ENCODE peak calls at places on chromosome 22, in four cellular contexts. One of them, this sample, is unnamed.

GRCh38 chr22:43402128-43402527 is 9.7 kb upstream of the MPPED1 start:
- DNase-seq in K562: no peak
- DNase-seq in HepG2: no peak
- DNase-seq in H1: no peak
- DNase-seq in this sample: no peak

GRCh38 chr22:45284705-45285305 is at the start of gene UPK3A:
- DNase-seq in K562: no peak
- DNase-seq in HepG2: no peak
- DNase-seq in H1: no peak
- DNase-seq in this sample: peak

GRCh38 chr22:35912668-35913067 is 116.0 kb downstream of the RBFOX2 start:
- DNase-seq in K562: no peak
- DNase-seq in HepG2: no peak
- DNase-seq in H1: no peak
- DNase-seq in this sample: no peak

GRCh38 chr22:27790396-27791216 is 10.9 kb downstream of the MN1 start:
- DNase-seq in K562: no peak
- DNase-seq in HepG2: no peak
- DNase-seq in H1: no peak
- DNase-seq in this sample: no peak

GRCh38 chr22:43173566-43173965 is 13.4 kb downstream of the TTLL12 start:
- DNase-seq in K562: no peak
- DNase-seq in HepG2: no peak
- DNase-seq in H1: no peak
- DNase-seq in this sample: no peak

GRCh38 chr22:29733362-29734322 is 13.8 kb downstream of the CABP7 start:
- DNase-seq in K562: peak
- DNase-seq in HepG2: no peak
- DNase-seq in H1: no peak
- DNase-seq in this sample: no peak

GRCh38 chr22:19139001-19139356 is 5.5 kb downstream of the ESS2 start:
- DNase-seq in K562: no peak
- DNase-seq in HepG2: no peak
- DNase-seq in H1: no peak
- DNase-seq in this sample: no peak

GRCh38 chr22:29330291-29330690 is 14.8 kb upstream of the RASL10A start:
- DNase-seq in K562: no peak
- DNase-seq in HepG2: no peak
- DNase-seq in H1: no peak
- DNase-seq in this sample: no peak

GRCh38 chr22:31241200-31241599 is 29.1 kb downstream of the LIMK2 start:
- DNase-seq in K562: peak
- DNase-seq in HepG2: peak
- DNase-seq in H1: no peak
- DNase-seq in this sample: no peak

GRCh38 chr22:46462726-46463371 is 74.6 kb downstream of the CELSR1 start:
- DNase-seq in K562: peak
- DNase-seq in HepG2: no peak
- DNase-seq in H1: no peak
- DNase-seq in this sample: peak

GRCh38 chr22:35918466-35918865 is 110.2 kb downstream of the RBFOX2 start:
- DNase-seq in K562: no peak
- DNase-seq in HepG2: no peak
- DNase-seq in H1: no peak
- DNase-seq in this sample: no peak

GRCh38 chr22:50606126-50606525 is 5.5 kb downstream of the MAPK8IP2 start:
- DNase-seq in K562: no peak
- DNase-seq in HepG2: no peak
- DNase-seq in H1: no peak
- DNase-seq in this sample: no peak

GRCh38 chr22:45290410-45290936 is 5.7 kb downstream of the UPK3A start:
- DNase-seq in K562: no peak
- DNase-seq in HepG2: no peak
- DNase-seq in H1: no peak
- DNase-seq in this sample: peak

GRCh38 chr22:43396934-43397457 is 14.8 kb upstream of the MPPED1 start:
- DNase-seq in K562: no peak
- DNase-seq in HepG2: peak
- DNase-seq in H1: no peak
- DNase-seq in this sample: no peak

GRCh38 chr22:43222281-43222680 is 35.3 kb upstream of the TTLL12 start:
- DNase-seq in K562: peak
- DNase-seq in HepG2: no peak
- DNase-seq in H1: no peak
- DNase-seq in this sample: no peak

GRCh38 chr22:27216444-27216843 is 559.1 kb downstream of the MIAT start:
- DNase-seq in K562: no peak
- DNase-seq in HepG2: no peak
- DNase-seq in H1: no peak
- DNase-seq in this sample: no peak

GRCh38 chr22:30868663-30869385 is 99.8 kb downstream of the MORC2 start:
- DNase-seq in K562: no peak
- DNase-seq in HepG2: no peak
- DNase-seq in H1: no peak
- DNase-seq in this sample: no peak

GRCh38 chr22:31625661-31626426 is 36.2 kb downstream of the PISD start:
- DNase-seq in K562: peak
- DNase-seq in HepG2: no peak
- DNase-seq in H1: no peak
- DNase-seq in this sample: no peak

GRCh38 chr22:33210129-33210784 is 152.1 kb upstream of the SYN3 start:
- DNase-seq in K562: peak
- DNase-seq in HepG2: peak
- DNase-seq in H1: no peak
- DNase-seq in this sample: no peak

GRCh38 chr22:32059426-32059825 is 16.4 kb downstream of the SLC5A1 start:
- DNase-seq in K562: no peak
- DNase-seq in HepG2: no peak
- DNase-seq in H1: no peak
- DNase-seq in this sample: no peak

GRCh38 chr22:41022470-41023298 is 69.7 kb upstream of the EP300 start:
- DNase-seq in K562: peak
- DNase-seq in HepG2: peak
- DNase-seq in H1: peak
- DNase-seq in this sample: peak

GRCh38 chr22:41021655-41022454 is 70.5 kb upstream of the EP300 start:
- DNase-seq in K562: peak
- DNase-seq in HepG2: peak
- DNase-seq in H1: no peak
- DNase-seq in this sample: peak

GRCh38 chr22:41023299-41023623 is 69.1 kb upstream of the EP300 start:
- DNase-seq in K562: no peak
- DNase-seq in HepG2: no peak
- DNase-seq in H1: no peak
- DNase-seq in this sample: no peak

DNA sequence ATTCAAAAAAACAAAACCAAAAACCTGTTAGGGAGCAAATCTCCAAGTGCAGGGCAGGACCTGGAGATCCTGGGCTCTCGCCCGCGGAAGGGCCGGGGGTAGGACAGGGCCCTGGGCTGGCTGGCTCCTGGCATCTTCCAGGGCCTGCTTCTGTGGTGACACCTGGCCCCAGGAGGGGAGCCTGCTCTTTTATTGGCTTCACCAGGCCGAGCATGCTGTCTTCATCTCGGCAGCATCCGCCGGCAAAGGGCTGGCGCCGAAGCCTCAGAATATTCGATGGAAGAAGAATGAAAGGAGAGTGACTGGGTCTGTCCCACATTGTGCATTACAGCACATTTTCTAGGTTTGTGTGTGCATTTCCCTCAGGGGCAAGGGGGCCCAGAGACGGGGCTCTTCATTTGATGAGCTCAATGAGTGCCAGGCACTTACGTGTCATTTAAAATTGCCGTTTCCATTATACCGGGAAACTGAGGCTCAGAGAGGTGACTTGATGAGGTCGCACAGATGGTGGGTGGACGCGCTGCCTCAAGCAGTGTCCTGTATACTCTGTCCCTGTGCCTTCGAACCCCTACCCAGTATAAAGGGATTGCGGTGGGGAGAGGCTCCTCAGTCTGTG is 70.0 kb downstream of the RBX1 start:
- DNase-seq in K562: no peak
- DNase-seq in HepG2: no peak
- DNase-seq in H1: no peak
- DNase-seq in this sample: no peak
- TF ChIP-seq FOSL1 in K562: no peak
- TF ChIP-seq FOSL1 in HepG2: no peak
- TF ChIP-seq FOSL1 in H1: no peak
- TF ChIP-seq FOSL1 in this sample: no peak

DNA sequence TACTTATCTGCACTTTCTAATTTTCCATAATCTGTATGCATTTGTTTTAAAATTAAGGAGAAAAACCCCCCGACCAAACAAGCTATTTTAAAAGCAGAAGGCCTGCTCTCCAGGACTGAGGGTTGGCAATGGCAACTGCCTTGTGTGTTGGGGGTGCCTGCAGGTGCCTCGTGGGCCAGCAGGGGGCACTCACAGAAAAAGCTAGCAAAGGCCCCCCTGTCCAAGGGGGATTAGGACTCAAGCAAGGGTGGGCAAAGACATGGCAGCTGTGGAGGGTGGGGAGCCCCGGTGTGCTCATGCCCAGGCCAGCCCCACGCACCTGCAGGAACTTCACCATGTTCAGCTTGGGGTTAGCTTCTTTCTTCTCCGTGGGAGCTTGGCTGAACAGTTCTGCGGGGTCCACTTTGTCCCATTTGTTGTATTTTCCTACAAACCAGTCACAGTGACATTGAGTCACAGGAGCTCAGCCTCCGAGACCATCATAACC is 10.3 kb downstream of the TOP3B start:
- DNase-seq in K562: peak
- DNase-seq in HepG2: peak
- DNase-seq in H1: no peak
- DNase-seq in this sample: no peak
- TF ChIP-seq FOSL1 in K562: no peak
- TF ChIP-seq FOSL1 in HepG2: no peak
- TF ChIP-seq FOSL1 in H1: no peak
- TF ChIP-seq FOSL1 in this sample: no peak

GRCh38 chr22:20316844-20317401 is 2.9 kb downstream of the DGCR6L start:
- DNase-seq in K562: no peak
- DNase-seq in HepG2: no peak
- DNase-seq in H1: no peak
- DNase-seq in this sample: no peak
- TF ChIP-seq FOSL1 in K562: no peak
- TF ChIP-seq FOSL1 in HepG2: no peak
- TF ChIP-seq FOSL1 in H1: no peak
- TF ChIP-seq FOSL1 in this sample: no peak

GRCh38 chr22:22681221-22681739 is 36.9 kb downstream of the GGTLC2 start:
- DNase-seq in K562: peak
- DNase-seq in HepG2: no peak
- DNase-seq in H1: no peak
- DNase-seq in this sample: no peak
- TF ChIP-seq FOSL1 in K562: no peak
- TF ChIP-seq FOSL1 in HepG2: no peak
- TF ChIP-seq FOSL1 in H1: no peak
- TF ChIP-seq FOSL1 in this sample: no peak

GRCh38 chr22:38454011-38454360 is 1.0 kb downstream of the KCNJ4 start:
- DNase-seq in K562: no peak
- DNase-seq in HepG2: no peak
- DNase-seq in H1: no peak
- DNase-seq in this sample: no peak

GRCh38 chr22:38451864-38452263 is 3.1 kb downstream of the KCNJ4 start:
- DNase-seq in K562: no peak
- DNase-seq in HepG2: no peak
- DNase-seq in H1: no peak
- DNase-seq in this sample: no peak

GRCh38 chr22:38453065-38453672 is 1.8 kb downstream of the KCNJ4 start:
- DNase-seq in K562: no peak
- DNase-seq in HepG2: no peak
- DNase-seq in H1: no peak
- DNase-seq in this sample: no peak

GRCh38 chr22:38451404-38451803 is 3.6 kb downstream of the KCNJ4 start:
- DNase-seq in K562: no peak
- DNase-seq in HepG2: no peak
- DNase-seq in H1: no peak
- DNase-seq in this sample: no peak

DNA sequence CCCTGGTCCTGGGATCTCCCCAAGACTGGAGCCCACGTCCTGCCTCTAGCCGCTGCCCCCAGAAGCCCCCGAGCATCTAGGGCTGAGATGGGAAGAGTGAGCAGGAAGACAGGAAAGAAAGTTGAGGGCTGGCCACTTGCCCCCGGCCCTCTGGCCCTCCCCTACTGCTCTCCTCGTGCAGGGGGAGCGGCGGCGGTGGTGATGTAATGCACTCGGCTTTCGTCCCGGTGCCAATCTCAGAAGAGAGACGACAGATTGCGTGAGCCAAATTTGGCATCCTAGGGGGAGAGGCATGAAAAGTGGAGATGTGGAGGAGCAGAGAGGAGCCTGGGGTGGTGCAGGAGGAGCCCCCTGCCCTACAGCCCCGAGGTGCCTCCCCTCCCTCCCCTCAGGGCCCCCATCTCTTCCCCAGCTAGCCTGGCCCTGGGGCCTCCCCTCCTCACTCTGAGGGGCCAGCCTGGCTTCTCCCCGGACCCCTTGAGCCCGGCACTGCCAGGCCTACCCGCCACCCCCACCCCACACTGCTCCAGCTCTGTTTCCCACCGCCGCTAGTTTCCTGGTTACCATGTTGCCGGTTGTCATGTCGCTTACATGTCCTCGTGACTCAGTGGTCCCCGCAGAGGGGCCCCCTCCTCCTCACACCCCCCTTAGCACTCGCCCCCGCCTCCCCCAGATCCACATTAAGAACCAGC is 2.5 kb downstream of the KCNJ4 start:
- DNase-seq in K562: no peak
- DNase-seq in HepG2: no peak
- DNase-seq in H1: no peak
- DNase-seq in this sample: no peak
- TF ChIP-seq FOSL1 in K562: no peak
- TF ChIP-seq FOSL1 in HepG2: no peak
- TF ChIP-seq FOSL1 in H1: no peak
- TF ChIP-seq FOSL1 in this sample: no peak

DNA sequence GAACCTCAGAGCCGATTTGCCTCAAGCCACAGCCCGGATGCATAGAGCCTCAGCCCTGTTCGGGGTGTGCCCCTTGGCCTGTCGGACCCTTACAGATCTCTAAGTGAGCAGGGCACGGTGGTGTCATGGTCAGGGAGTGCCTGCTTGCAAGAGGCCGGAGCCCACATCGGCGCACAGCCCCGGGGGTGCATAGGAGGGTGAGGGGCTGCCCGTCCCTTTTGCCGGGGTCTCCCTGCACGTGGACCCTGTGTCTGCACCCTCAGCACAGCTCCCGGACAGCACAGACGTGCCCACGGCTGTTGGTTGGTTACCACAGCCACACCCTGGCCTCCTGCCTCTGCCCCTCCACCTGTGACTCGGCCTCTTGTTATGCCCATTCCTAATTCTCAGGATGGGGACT is 6.5 kb downstream of the RAB36 start:
- DNase-seq in K562: no peak
- DNase-seq in HepG2: no peak
- DNase-seq in H1: no peak
- DNase-seq in this sample: no peak
- TF ChIP-seq FOSL1 in K562: no peak
- TF ChIP-seq FOSL1 in HepG2: no peak
- TF ChIP-seq FOSL1 in H1: no peak
- TF ChIP-seq FOSL1 in this sample: no peak

GRCh38 chr22:49147617-49148175 is 680.0 kb downstream of the BRD1 start:
- DNase-seq in K562: no peak
- DNase-seq in HepG2: no peak
- DNase-seq in H1: no peak
- DNase-seq in this sample: no peak
- TF ChIP-seq FOSL1 in K562: no peak
- TF ChIP-seq FOSL1 in HepG2: no peak
- TF ChIP-seq FOSL1 in H1: no peak
- TF ChIP-seq FOSL1 in this sample: no peak

This sample was measured in HCT116.